ENCODE peak calls at places on chromosomes 2 and 18, in six cellular contexts. One of them, this sample, is unnamed.
A peak's percentile ranks its signal among the peaks of the same experiment; 100 is the strongest.

GRCh38 chr2:42793314-42794270 is 1.2 kb upstream of the HAAO start:
- DNase-seq in sigmoid colon: no peak
- DNase-seq in hepatocyte: peak; percentile 33
- DNase-seq in cardiac muscle cell: no peak
- DNase-seq in body of pancreas: no peak
- DNase-seq in kidney: no peak
- DNase-seq in this sample: peak; percentile 28

GRCh38 chr2:216683846-216684245 is 11.5 kb downstream of the IGFBP5 start:
- DNase-seq in sigmoid colon: peak; percentile 95
- DNase-seq in hepatocyte: peak; percentile 82
- DNase-seq in cardiac muscle cell: no peak
- DNase-seq in body of pancreas: peak; percentile 50
- DNase-seq in kidney: no peak
- DNase-seq in this sample: no peak

GRCh38 chr2:240464514-240465241 is 29.2 kb downstream of the GPC1 start:
- DNase-seq in sigmoid colon: peak; percentile 53
- DNase-seq in hepatocyte: peak; percentile 3
- DNase-seq in cardiac muscle cell: no peak
- DNase-seq in body of pancreas: peak; percentile 9
- DNase-seq in kidney: peak; percentile 68
- DNase-seq in this sample: peak; percentile 12

GRCh38 chr2:223414646-223415045 is 187.5 kb downstream of the SCG2 start:
- DNase-seq in sigmoid colon: peak; percentile 68
- DNase-seq in hepatocyte: peak; percentile 7
- DNase-seq in cardiac muscle cell: no peak
- DNase-seq in body of pancreas: peak; percentile 16
- DNase-seq in kidney: peak; percentile 74
- DNase-seq in this sample: peak; percentile 39

GRCh38 chr18:41645600-41646360 is 309.3 kb upstream of the PIK3C3 start:
- DNase-seq in sigmoid colon: no peak
- DNase-seq in hepatocyte: peak; percentile 10
- DNase-seq in cardiac muscle cell: no peak
- DNase-seq in body of pancreas: no peak
- DNase-seq in kidney: no peak
- DNase-seq in this sample: no peak

GRCh38 chr18:59870623-59871130 is 29.1 kb upstream of the PMAIP1 start:
- DNase-seq in sigmoid colon: no peak
- DNase-seq in hepatocyte: no peak
- DNase-seq in cardiac muscle cell: no peak
- DNase-seq in body of pancreas: no peak
- DNase-seq in kidney: no peak
- DNase-seq in this sample: no peak

GRCh38 chr2:54559593-54560145 is 103.5 kb downstream of the SPTBN1 start:
- DNase-seq in sigmoid colon: peak; percentile 82
- DNase-seq in hepatocyte: peak; percentile 53
- DNase-seq in cardiac muscle cell: no peak
- DNase-seq in body of pancreas: peak; percentile 37
- DNase-seq in kidney: no peak
- DNase-seq in this sample: no peak

GRCh38 chr2:10454505-10454904 is 6.4 kb upstream of the ODC1 start:
- DNase-seq in sigmoid colon: peak; percentile 78
- DNase-seq in hepatocyte: no peak
- DNase-seq in cardiac muscle cell: no peak
- DNase-seq in body of pancreas: no peak
- DNase-seq in kidney: no peak
- DNase-seq in this sample: peak; percentile 62

GRCh38 chr2:189171956-189172609 is 7.5 kb downstream of the COL5A2 start:
- DNase-seq in sigmoid colon: no peak
- DNase-seq in hepatocyte: no peak
- DNase-seq in cardiac muscle cell: peak; percentile 69
- DNase-seq in body of pancreas: no peak
- DNase-seq in kidney: no peak
- DNase-seq in this sample: no peak

GRCh38 chr2:136206613-136207012 is 88.7 kb upstream of the CXCR4 start:
- DNase-seq in sigmoid colon: no peak
- DNase-seq in hepatocyte: no peak
- DNase-seq in cardiac muscle cell: no peak
- DNase-seq in body of pancreas: no peak
- DNase-seq in kidney: no peak
- DNase-seq in this sample: no peak

GRCh38 chr2:112679484-112679883 is 33.7 kb downstream of the SLC20A1 start:
- DNase-seq in sigmoid colon: no peak
- DNase-seq in hepatocyte: no peak
- DNase-seq in cardiac muscle cell: no peak
- DNase-seq in body of pancreas: no peak
- DNase-seq in kidney: no peak
- DNase-seq in this sample: no peak

GRCh38 chr2:232418466-232419244 is 12.0 kb downstream of the ALPG start:
- DNase-seq in sigmoid colon: peak; percentile 45
- DNase-seq in hepatocyte: peak; percentile 71
- DNase-seq in cardiac muscle cell: peak; percentile 18
- DNase-seq in body of pancreas: no peak
- DNase-seq in kidney: no peak
- DNase-seq in this sample: no peak

GRCh38 chr18:61833387-61833786 is 59.4 kb downstream of the RNF152 start:
- DNase-seq in sigmoid colon: no peak
- DNase-seq in hepatocyte: no peak
- DNase-seq in cardiac muscle cell: no peak
- DNase-seq in body of pancreas: no peak
- DNase-seq in kidney: no peak
- DNase-seq in this sample: no peak

GRCh38 chr2:72826156-72826477 is 284 bp upstream of the EXOC6B start:
- DNase-seq in sigmoid colon: no peak
- DNase-seq in hepatocyte: no peak
- DNase-seq in cardiac muscle cell: no peak
- DNase-seq in body of pancreas: no peak
- DNase-seq in kidney: no peak
- DNase-seq in this sample: no peak
- H3K4me3 ChIP-seq in sigmoid colon: peak overlapping the region; percentile 91
- H3K4me3 ChIP-seq in hepatocyte: no peak overlapping the region
- H3K4me3 ChIP-seq in cardiac muscle cell: no peak overlapping the region
- H3K4me3 ChIP-seq in body of pancreas: peak overlapping the region; percentile 91
- H3K4me3 ChIP-seq in kidney: peak overlapping the region; percentile 78
- H3K4me3 ChIP-seq in this sample: peak overlapping the region; percentile 91

GRCh38 chr2:69384618-69385081 is 2.4 kb downstream of the GFPT1 start:
- DNase-seq in sigmoid colon: no peak
- DNase-seq in hepatocyte: no peak
- DNase-seq in cardiac muscle cell: no peak
- DNase-seq in body of pancreas: no peak
- DNase-seq in kidney: no peak
- DNase-seq in this sample: no peak

GRCh38 chr2:69386789-69387734 is at the start of gene GFPT1:
- DNase-seq in sigmoid colon: peak; percentile 96
- DNase-seq in hepatocyte: peak; percentile 98
- DNase-seq in cardiac muscle cell: peak; percentile 96
- DNase-seq in body of pancreas: peak; percentile 97
- DNase-seq in kidney: peak; percentile 98
- DNase-seq in this sample: peak; percentile 96

GRCh38 chr2:69385443-69386151 is 1.4 kb downstream of the GFPT1 start:
- DNase-seq in sigmoid colon: no peak
- DNase-seq in hepatocyte: peak; percentile 12
- DNase-seq in cardiac muscle cell: no peak
- DNase-seq in body of pancreas: no peak
- DNase-seq in kidney: no peak
- DNase-seq in this sample: no peak

GRCh38 chr2:69387770-69388481 is 899 bp upstream of the GFPT1 start:
- DNase-seq in sigmoid colon: no peak
- DNase-seq in hepatocyte: peak; percentile 34
- DNase-seq in cardiac muscle cell: peak; percentile 1
- DNase-seq in body of pancreas: no peak
- DNase-seq in kidney: no peak
- DNase-seq in this sample: no peak

DNA sequence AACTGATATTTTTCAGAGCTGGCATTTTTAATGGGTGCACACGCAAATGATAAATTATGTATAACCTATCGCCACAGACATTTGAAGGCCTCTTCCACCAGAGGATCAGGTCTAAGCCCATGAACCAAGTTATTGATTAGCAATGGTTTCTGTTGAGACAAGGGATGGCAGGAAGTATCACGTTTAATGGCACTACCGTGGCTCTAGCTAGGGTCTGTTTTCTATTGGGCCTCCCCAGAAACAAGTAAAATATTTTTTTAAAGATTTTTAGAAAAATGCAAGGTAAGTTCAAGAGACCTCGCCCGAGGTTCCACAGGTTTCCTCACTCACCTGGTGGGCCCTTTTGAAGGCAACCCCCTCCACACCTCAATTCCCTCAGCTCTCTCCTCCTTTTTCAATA is 651 bp downstream of the GFPT1 start:
- DNase-seq in sigmoid colon: no peak
- DNase-seq in hepatocyte: no peak
- DNase-seq in cardiac muscle cell: no peak
- DNase-seq in body of pancreas: no peak
- DNase-seq in kidney: no peak
- DNase-seq in this sample: no peak
- H3K4me1 ChIP-seq in sigmoid colon: peaks cover 29% of the 10 kb centered on the region
- H3K4me1 ChIP-seq in hepatocyte: peaks cover 22% of the 10 kb centered on the region
- H3K4me1 ChIP-seq in cardiac muscle cell: peaks cover 9% of the 10 kb centered on the region
- H3K4me1 ChIP-seq in body of pancreas: peaks cover 50% of the 10 kb centered on the region
- H3K4me1 ChIP-seq in kidney: peaks cover 7% of the 10 kb centered on the region
- H3K4me1 ChIP-seq in this sample: peaks cover 51% of the 10 kb centered on the region

GRCh38 chr18:8611916-8612576 is 2.8 kb downstream of the RAB12 start:
- DNase-seq in sigmoid colon: no peak
- DNase-seq in hepatocyte: peak; percentile 16
- DNase-seq in cardiac muscle cell: no peak
- DNase-seq in body of pancreas: no peak
- DNase-seq in kidney: no peak
- DNase-seq in this sample: no peak

GRCh38 chr18:8609711-8610441 is 639 bp downstream of the RAB12 start:
- DNase-seq in sigmoid colon: peak; percentile 71
- DNase-seq in hepatocyte: peak; percentile 34
- DNase-seq in cardiac muscle cell: peak; percentile 30
- DNase-seq in body of pancreas: peak; percentile 21
- DNase-seq in kidney: peak; percentile 78
- DNase-seq in this sample: peak; percentile 23

GRCh38 chr18:8610442-8610801 is 1.2 kb downstream of the RAB12 start:
- DNase-seq in sigmoid colon: no peak
- DNase-seq in hepatocyte: peak; percentile 30
- DNase-seq in cardiac muscle cell: no peak
- DNase-seq in body of pancreas: no peak
- DNase-seq in kidney: no peak
- DNase-seq in this sample: no peak

GRCh38 chr18:8607776-8608682 is 1.2 kb upstream of the RAB12 start:
- DNase-seq in sigmoid colon: no peak
- DNase-seq in hepatocyte: no peak
- DNase-seq in cardiac muscle cell: no peak
- DNase-seq in body of pancreas: no peak
- DNase-seq in kidney: no peak
- DNase-seq in this sample: no peak

GRCh38 chr18:8608795-8609673 is at the start of gene RAB12:
- DNase-seq in sigmoid colon: peak; percentile 94
- DNase-seq in hepatocyte: peak; percentile 95
- DNase-seq in cardiac muscle cell: peak; percentile 93
- DNase-seq in body of pancreas: peak; percentile 87
- DNase-seq in kidney: peak; percentile 96
- DNase-seq in this sample: peak; percentile 89
- TF ChIP-seq CTCF in sigmoid colon: no peak
- TF ChIP-seq CTCF in hepatocyte: peak; percentile 52
- TF ChIP-seq CTCF in cardiac muscle cell: peak; percentile 39
- TF ChIP-seq CTCF in body of pancreas: peak; percentile 93
- TF ChIP-seq CTCF in kidney: peak; percentile 59
- TF ChIP-seq CTCF in this sample: peak; percentile 91

GRCh38 chr2:178111743-178112142 is 494 bp upstream of the RBM45 start:
- DNase-seq in sigmoid colon: no peak
- DNase-seq in hepatocyte: no peak
- DNase-seq in cardiac muscle cell: no peak
- DNase-seq in body of pancreas: no peak
- DNase-seq in kidney: no peak
- DNase-seq in this sample: no peak
- H3K4me3 ChIP-seq in sigmoid colon: peak overlapping the region; percentile 73
- H3K4me3 ChIP-seq in hepatocyte: no peak overlapping the region
- H3K4me3 ChIP-seq in cardiac muscle cell: no peak overlapping the region
- H3K4me3 ChIP-seq in body of pancreas: no peak overlapping the region
- H3K4me3 ChIP-seq in kidney: peak overlapping the region; percentile 94
- H3K4me3 ChIP-seq in this sample: peak overlapping the region; percentile 96

GRCh38 chr18:55403555-55403954 is 184.4 kb downstream of the TCF4 start:
- DNase-seq in sigmoid colon: no peak
- DNase-seq in hepatocyte: no peak
- DNase-seq in cardiac muscle cell: no peak
- DNase-seq in body of pancreas: no peak
- DNase-seq in kidney: no peak
- DNase-seq in this sample: no peak
- H3K4me1 ChIP-seq in sigmoid colon: peaks cover 58% of the 10 kb centered on the region
- H3K4me1 ChIP-seq in hepatocyte: peaks cover 16% of the 10 kb centered on the region
- H3K4me1 ChIP-seq in cardiac muscle cell: peaks cover 38% of the 10 kb centered on the region
- H3K4me1 ChIP-seq in body of pancreas: peaks cover 3% of the 10 kb centered on the region
- H3K4me1 ChIP-seq in kidney: no peaks in the 10 kb centered on the region
- H3K4me1 ChIP-seq in this sample: peaks cover 61% of the 10 kb centered on the region

This sample was measured in left ventricle myocardium inferior.